ENCODE peak calls at places on chromosomes 2 and 18, in nine cellular contexts. One of them, this sample, is unnamed.

GRCh38 chr2:190343500-190344274 is at the start of gene INPP1:
- DNase-seq in foreskin fibroblast: peak
- DNase-seq in brain microvascular endothelial cell: peak
- DNase-seq in suprapubic skin: peak
- DNase-seq in dorsolateral prefrontal cortex: peak
- DNase-seq in Caco-2: peak
- DNase-seq in astrocyte of the spinal cord: peak
- DNase-seq in spleen: peak
- DNase-seq in cardiac muscle cell: peak
- DNase-seq in this sample: no peak

GRCh38 chr2:98892871-98893270 is 43.2 kb downstream of the CRACDL start:
- DNase-seq in foreskin fibroblast: no peak
- DNase-seq in brain microvascular endothelial cell: no peak
- DNase-seq in suprapubic skin: no peak
- DNase-seq in dorsolateral prefrontal cortex: no peak
- DNase-seq in Caco-2: no peak
- DNase-seq in astrocyte of the spinal cord: no peak
- DNase-seq in spleen: peak
- DNase-seq in cardiac muscle cell: no peak
- DNase-seq in this sample: no peak

GRCh38 chr2:127640082-127641072 is 5.6 kb upstream of the GPR17 start:
- DNase-seq in foreskin fibroblast: peak
- DNase-seq in brain microvascular endothelial cell: no peak
- DNase-seq in suprapubic skin: no peak
- DNase-seq in dorsolateral prefrontal cortex: no peak
- DNase-seq in Caco-2: no peak
- DNase-seq in astrocyte of the spinal cord: no peak
- DNase-seq in spleen: peak
- DNase-seq in cardiac muscle cell: no peak
- DNase-seq in this sample: no peak

GRCh38 chr18:25334588-25334987 is 17.4 kb downstream of the ZNF521 start:
- DNase-seq in foreskin fibroblast: no peak
- DNase-seq in brain microvascular endothelial cell: no peak
- DNase-seq in suprapubic skin: no peak
- DNase-seq in dorsolateral prefrontal cortex: no peak
- DNase-seq in Caco-2: no peak
- DNase-seq in astrocyte of the spinal cord: no peak
- DNase-seq in spleen: no peak
- DNase-seq in cardiac muscle cell: no peak
- DNase-seq in this sample: no peak

GRCh38 chr2:12684471-12684936 is 32.2 kb upstream of the TRIB2 start:
- DNase-seq in foreskin fibroblast: peak
- DNase-seq in brain microvascular endothelial cell: peak
- DNase-seq in suprapubic skin: no peak
- DNase-seq in dorsolateral prefrontal cortex: no peak
- DNase-seq in Caco-2: no peak
- DNase-seq in astrocyte of the spinal cord: peak
- DNase-seq in spleen: no peak
- DNase-seq in cardiac muscle cell: no peak
- DNase-seq in this sample: peak

GRCh38 chr2:28373854-28374253 is 18.8 kb upstream of the FOSL2 start:
- DNase-seq in foreskin fibroblast: no peak
- DNase-seq in brain microvascular endothelial cell: no peak
- DNase-seq in suprapubic skin: no peak
- DNase-seq in dorsolateral prefrontal cortex: no peak
- DNase-seq in Caco-2: no peak
- DNase-seq in astrocyte of the spinal cord: no peak
- DNase-seq in spleen: no peak
- DNase-seq in cardiac muscle cell: no peak
- DNase-seq in this sample: no peak

GRCh38 chr2:20977497-20977896 is 66.4 kb downstream of the APOB start:
- DNase-seq in foreskin fibroblast: no peak
- DNase-seq in brain microvascular endothelial cell: no peak
- DNase-seq in suprapubic skin: peak
- DNase-seq in dorsolateral prefrontal cortex: no peak
- DNase-seq in Caco-2: no peak
- DNase-seq in astrocyte of the spinal cord: no peak
- DNase-seq in spleen: no peak
- DNase-seq in cardiac muscle cell: no peak
- DNase-seq in this sample: no peak

GRCh38 chr2:150647943-150648342 is 160.5 kb upstream of the RND3 start:
- DNase-seq in foreskin fibroblast: no peak
- DNase-seq in brain microvascular endothelial cell: no peak
- DNase-seq in suprapubic skin: no peak
- DNase-seq in dorsolateral prefrontal cortex: no peak
- DNase-seq in Caco-2: no peak
- DNase-seq in astrocyte of the spinal cord: no peak
- DNase-seq in spleen: no peak
- DNase-seq in cardiac muscle cell: no peak
- DNase-seq in this sample: no peak

GRCh38 chr2:55885129-55885943 is 38.2 kb downstream of the EFEMP1 start:
- DNase-seq in foreskin fibroblast: peak
- DNase-seq in brain microvascular endothelial cell: peak
- DNase-seq in suprapubic skin: no peak
- DNase-seq in dorsolateral prefrontal cortex: no peak
- DNase-seq in Caco-2: no peak
- DNase-seq in astrocyte of the spinal cord: peak
- DNase-seq in spleen: no peak
- DNase-seq in cardiac muscle cell: no peak
- DNase-seq in this sample: peak

GRCh38 chr2:174012347-174013309 is 47.5 kb upstream of the SP3 start:
- DNase-seq in foreskin fibroblast: peak
- DNase-seq in brain microvascular endothelial cell: no peak
- DNase-seq in suprapubic skin: peak
- DNase-seq in dorsolateral prefrontal cortex: no peak
- DNase-seq in Caco-2: no peak
- DNase-seq in astrocyte of the spinal cord: peak
- DNase-seq in spleen: peak
- DNase-seq in cardiac muscle cell: no peak
- DNase-seq in this sample: no peak
- H3K4me3 ChIP-seq in foreskin fibroblast: peak
- H3K4me3 ChIP-seq in brain microvascular endothelial cell: peak
- H3K4me3 ChIP-seq in suprapubic skin: peak
- H3K4me3 ChIP-seq in dorsolateral prefrontal cortex: peak
- H3K4me3 ChIP-seq in Caco-2: no peak
- H3K4me3 ChIP-seq in astrocyte of the spinal cord: peak
- H3K4me3 ChIP-seq in spleen: peak
- H3K4me3 ChIP-seq in cardiac muscle cell: no peak
- H3K4me3 ChIP-seq in this sample: peak

GRCh38 chr18:63320690-63321265 is 1.2 kb upstream of the BCL2 start:
- DNase-seq in foreskin fibroblast: no peak
- DNase-seq in brain microvascular endothelial cell: no peak
- DNase-seq in suprapubic skin: peak
- DNase-seq in dorsolateral prefrontal cortex: no peak
- DNase-seq in Caco-2: peak
- DNase-seq in astrocyte of the spinal cord: peak
- DNase-seq in spleen: peak
- DNase-seq in cardiac muscle cell: peak
- DNase-seq in this sample: no peak
- TF ChIP-seq CTCF in foreskin fibroblast: no peak
- TF ChIP-seq CTCF in brain microvascular endothelial cell: peak
- TF ChIP-seq CTCF in suprapubic skin: no peak
- TF ChIP-seq CTCF in dorsolateral prefrontal cortex: no peak
- TF ChIP-seq CTCF in Caco-2: no peak
- TF ChIP-seq CTCF in astrocyte of the spinal cord: no peak
- TF ChIP-seq CTCF in spleen: peak
- TF ChIP-seq CTCF in cardiac muscle cell: no peak
- TF ChIP-seq CTCF in this sample: no peak

GRCh38 chr2:24926602-24927252 is 6.7 kb upstream of the ADCY3 start:
- DNase-seq in foreskin fibroblast: peak
- DNase-seq in brain microvascular endothelial cell: no peak
- DNase-seq in suprapubic skin: peak
- DNase-seq in dorsolateral prefrontal cortex: no peak
- DNase-seq in Caco-2: no peak
- DNase-seq in astrocyte of the spinal cord: no peak
- DNase-seq in spleen: peak
- DNase-seq in cardiac muscle cell: no peak
- DNase-seq in this sample: no peak

GRCh38 chr2:24928036-24928435 is 8.0 kb upstream of the ADCY3 start:
- DNase-seq in foreskin fibroblast: no peak
- DNase-seq in brain microvascular endothelial cell: no peak
- DNase-seq in suprapubic skin: no peak
- DNase-seq in dorsolateral prefrontal cortex: no peak
- DNase-seq in Caco-2: no peak
- DNase-seq in astrocyte of the spinal cord: no peak
- DNase-seq in spleen: peak
- DNase-seq in cardiac muscle cell: no peak
- DNase-seq in this sample: no peak

GRCh38 chr2:24924732-24925131 is 4.7 kb upstream of the ADCY3 start:
- DNase-seq in foreskin fibroblast: no peak
- DNase-seq in brain microvascular endothelial cell: no peak
- DNase-seq in suprapubic skin: peak
- DNase-seq in dorsolateral prefrontal cortex: no peak
- DNase-seq in Caco-2: no peak
- DNase-seq in astrocyte of the spinal cord: no peak
- DNase-seq in spleen: peak
- DNase-seq in cardiac muscle cell: no peak
- DNase-seq in this sample: no peak

GRCh38 chr2:24925815-24926214 is 5.8 kb upstream of the ADCY3 start:
- DNase-seq in foreskin fibroblast: no peak
- DNase-seq in brain microvascular endothelial cell: no peak
- DNase-seq in suprapubic skin: no peak
- DNase-seq in dorsolateral prefrontal cortex: no peak
- DNase-seq in Caco-2: no peak
- DNase-seq in astrocyte of the spinal cord: no peak
- DNase-seq in spleen: no peak
- DNase-seq in cardiac muscle cell: no peak
- DNase-seq in this sample: no peak

DNA sequence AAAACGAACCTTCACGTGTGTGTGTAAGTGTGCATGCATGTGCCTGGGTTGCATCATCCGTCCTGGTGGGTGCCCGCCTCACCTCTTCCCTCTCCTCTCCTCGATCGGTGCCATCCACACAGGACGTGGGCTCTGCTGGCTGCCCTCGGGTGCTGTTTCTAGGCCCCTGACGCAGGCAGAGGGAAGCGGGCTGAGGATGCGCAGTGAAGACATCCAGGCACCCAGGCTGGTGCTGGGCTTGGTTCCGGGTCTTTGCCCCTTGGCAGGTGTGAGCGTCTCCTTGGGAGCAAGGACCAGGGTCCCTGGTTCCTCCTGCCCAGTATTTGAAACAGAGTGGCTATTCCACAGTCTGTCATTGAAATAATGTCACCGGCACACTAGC is 6.2 kb upstream of the ADCY3 start:
- DNase-seq in foreskin fibroblast: no peak
- DNase-seq in brain microvascular endothelial cell: no peak
- DNase-seq in suprapubic skin: no peak
- DNase-seq in dorsolateral prefrontal cortex: no peak
- DNase-seq in Caco-2: no peak
- DNase-seq in astrocyte of the spinal cord: no peak
- DNase-seq in spleen: peak
- DNase-seq in cardiac muscle cell: no peak
- DNase-seq in this sample: no peak
- H3K4me3 ChIP-seq in foreskin fibroblast: no peak
- H3K4me3 ChIP-seq in brain microvascular endothelial cell: no peak
- H3K4me3 ChIP-seq in suprapubic skin: peak
- H3K4me3 ChIP-seq in dorsolateral prefrontal cortex: peak
- H3K4me3 ChIP-seq in Caco-2: no peak
- H3K4me3 ChIP-seq in astrocyte of the spinal cord: no peak
- H3K4me3 ChIP-seq in spleen: peak
- H3K4me3 ChIP-seq in cardiac muscle cell: no peak
- H3K4me3 ChIP-seq in this sample: no peak

DNA sequence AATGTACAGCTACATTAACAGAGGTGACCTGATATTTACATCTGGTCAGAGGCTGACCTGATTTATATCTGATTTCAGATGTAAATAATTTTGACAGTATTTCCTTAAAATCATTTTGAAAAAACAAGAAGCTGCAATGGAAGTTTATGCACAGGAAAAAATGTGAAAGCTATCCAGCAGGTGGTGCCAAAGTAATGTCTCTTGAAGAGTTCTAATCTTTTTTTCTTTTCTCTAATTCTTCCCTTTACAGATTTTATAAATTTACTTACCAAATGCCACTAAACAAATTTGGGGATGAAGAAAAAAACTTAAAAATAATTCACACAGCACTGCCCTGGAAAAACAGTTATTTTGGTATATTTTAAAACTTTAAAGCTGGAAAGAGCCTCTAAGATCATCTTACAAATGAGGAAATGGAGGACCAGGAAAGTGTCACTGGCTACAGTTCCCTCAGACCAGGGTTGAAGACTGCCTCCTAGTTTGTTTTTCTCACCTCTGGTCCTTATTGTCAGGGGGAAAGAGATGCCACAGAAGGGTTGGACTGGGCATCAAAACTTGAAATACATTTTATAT is 16.4 kb upstream of the FBLN7 start:
- DNase-seq in foreskin fibroblast: peak
- DNase-seq in brain microvascular endothelial cell: peak
- DNase-seq in suprapubic skin: no peak
- DNase-seq in dorsolateral prefrontal cortex: no peak
- DNase-seq in Caco-2: peak
- DNase-seq in astrocyte of the spinal cord: peak
- DNase-seq in spleen: no peak
- DNase-seq in cardiac muscle cell: peak
- DNase-seq in this sample: no peak
- TF ChIP-seq CTCF in foreskin fibroblast: peak
- TF ChIP-seq CTCF in brain microvascular endothelial cell: peak
- TF ChIP-seq CTCF in suprapubic skin: peak
- TF ChIP-seq CTCF in dorsolateral prefrontal cortex: peak
- TF ChIP-seq CTCF in Caco-2: peak
- TF ChIP-seq CTCF in astrocyte of the spinal cord: peak
- TF ChIP-seq CTCF in spleen: peak
- TF ChIP-seq CTCF in cardiac muscle cell: peak
- TF ChIP-seq CTCF in this sample: peak

GRCh38 chr18:6220129-6220528 is 194.6 kb downstream of the L3MBTL4 start:
- DNase-seq in foreskin fibroblast: no peak
- DNase-seq in brain microvascular endothelial cell: no peak
- DNase-seq in suprapubic skin: no peak
- DNase-seq in dorsolateral prefrontal cortex: no peak
- DNase-seq in Caco-2: no peak
- DNase-seq in astrocyte of the spinal cord: no peak
- DNase-seq in spleen: no peak
- DNase-seq in cardiac muscle cell: no peak
- DNase-seq in this sample: no peak
- H3K4me3 ChIP-seq in foreskin fibroblast: no peak
- H3K4me3 ChIP-seq in brain microvascular endothelial cell: no peak
- H3K4me3 ChIP-seq in suprapubic skin: no peak
- H3K4me3 ChIP-seq in dorsolateral prefrontal cortex: no peak
- H3K4me3 ChIP-seq in Caco-2: no peak
- H3K4me3 ChIP-seq in astrocyte of the spinal cord: no peak
- H3K4me3 ChIP-seq in spleen: no peak
- H3K4me3 ChIP-seq in cardiac muscle cell: no peak
- H3K4me3 ChIP-seq in this sample: no peak

GRCh38 chr18:69484699-69485396 is 84.2 kb downstream of the DOK6 start:
- DNase-seq in foreskin fibroblast: peak
- DNase-seq in brain microvascular endothelial cell: peak
- DNase-seq in suprapubic skin: no peak
- DNase-seq in dorsolateral prefrontal cortex: no peak
- DNase-seq in Caco-2: peak
- DNase-seq in astrocyte of the spinal cord: peak
- DNase-seq in spleen: no peak
- DNase-seq in cardiac muscle cell: peak
- DNase-seq in this sample: no peak
- TF ChIP-seq CTCF in foreskin fibroblast: peak
- TF ChIP-seq CTCF in brain microvascular endothelial cell: no peak
- TF ChIP-seq CTCF in suprapubic skin: no peak
- TF ChIP-seq CTCF in dorsolateral prefrontal cortex: no peak
- TF ChIP-seq CTCF in Caco-2: no peak
- TF ChIP-seq CTCF in astrocyte of the spinal cord: peak
- TF ChIP-seq CTCF in spleen: no peak
- TF ChIP-seq CTCF in cardiac muscle cell: peak
- TF ChIP-seq CTCF in this sample: no peak

This sample was measured in AG04449.